ENCODE peak calls at places on chromosomes 13 and 19, in six cellular contexts. One of them, this sample, is unnamed.

GRCh38 chr13:19888799-19889198 is 25.4 kb upstream of the ZMYM5 start:
- DNase-seq in H9: no peak
- DNase-seq in mesenchymal stem cell: peak; percentile 28
- DNase-seq in mesendoderm: no peak
- DNase-seq in neuronal stem cell: no peak
- DNase-seq in trophoblast cell: peak; percentile 10
- DNase-seq in this sample: peak; percentile 38

GRCh38 chr19:56124578-56124977 is 3.5 kb upstream of the ZNF787 start:
- DNase-seq in H9: no peak
- DNase-seq in mesenchymal stem cell: no peak
- DNase-seq in mesendoderm: no peak
- DNase-seq in neuronal stem cell: no peak
- DNase-seq in trophoblast cell: no peak
- DNase-seq in this sample: no peak

GRCh38 chr13:47211106-47211505 is 314.3 kb upstream of the HTR2A start:
- DNase-seq in H9: peak; percentile 33
- DNase-seq in mesenchymal stem cell: peak; percentile 17
- DNase-seq in mesendoderm: peak; percentile 98
- DNase-seq in neuronal stem cell: no peak
- DNase-seq in trophoblast cell: peak; percentile 35
- DNase-seq in this sample: peak; percentile 40

GRCh38 chr19:43437712-43438111 is 23.0 kb downstream of the TEX101 start:
- DNase-seq in H9: no peak
- DNase-seq in mesenchymal stem cell: no peak
- DNase-seq in mesendoderm: no peak
- DNase-seq in neuronal stem cell: no peak
- DNase-seq in trophoblast cell: no peak
- DNase-seq in this sample: no peak

GRCh38 chr19:4870025-4870700 is 2.7 kb upstream of the PLIN3 start:
- DNase-seq in H9: peak; percentile 81
- DNase-seq in mesenchymal stem cell: peak; percentile 97
- DNase-seq in mesendoderm: peak; percentile 93
- DNase-seq in neuronal stem cell: no peak
- DNase-seq in trophoblast cell: peak; percentile 91
- DNase-seq in this sample: peak; percentile 92

GRCh38 chr13:107900775-107901174 is 314.6 kb downstream of the LIG4 start:
- DNase-seq in H9: no peak
- DNase-seq in mesenchymal stem cell: peak; percentile 47
- DNase-seq in mesendoderm: peak; percentile 4
- DNase-seq in neuronal stem cell: no peak
- DNase-seq in trophoblast cell: no peak
- DNase-seq in this sample: peak; percentile 87

GRCh38 chr13:93942016-93942415 is 537.5 kb downstream of the DCT start:
- DNase-seq in H9: no peak
- DNase-seq in mesenchymal stem cell: no peak
- DNase-seq in mesendoderm: no peak
- DNase-seq in neuronal stem cell: no peak
- DNase-seq in trophoblast cell: peak; percentile 21
- DNase-seq in this sample: peak; percentile 59

GRCh38 chr13:86567119-86567518 is 767.9 kb upstream of the SLITRK6 start:
- DNase-seq in H9: peak; percentile 45
- DNase-seq in mesenchymal stem cell: no peak
- DNase-seq in mesendoderm: peak; percentile 16
- DNase-seq in neuronal stem cell: no peak
- DNase-seq in trophoblast cell: no peak
- DNase-seq in this sample: no peak

GRCh38 chr19:3840804-3841203 is 28.0 kb downstream of the ZFR2 start:
- DNase-seq in H9: no peak
- DNase-seq in mesenchymal stem cell: no peak
- DNase-seq in mesendoderm: no peak
- DNase-seq in neuronal stem cell: no peak
- DNase-seq in trophoblast cell: no peak
- DNase-seq in this sample: no peak

GRCh38 chr19:43501661-43502418 is 2.7 kb downstream of the PHLDB3 start:
- DNase-seq in H9: peak; percentile 86
- DNase-seq in mesenchymal stem cell: no peak
- DNase-seq in mesendoderm: peak; percentile 73
- DNase-seq in neuronal stem cell: peak; percentile 54
- DNase-seq in trophoblast cell: no peak
- DNase-seq in this sample: no peak

GRCh38 chr19:38666662-38667448 is 19.4 kb downstream of the ACTN4 start:
- DNase-seq in H9: no peak
- DNase-seq in mesenchymal stem cell: peak; percentile 95
- DNase-seq in mesendoderm: peak; percentile 96
- DNase-seq in neuronal stem cell: peak; percentile 70
- DNase-seq in trophoblast cell: no peak
- DNase-seq in this sample: peak; percentile 81
- H4K8ac ChIP-seq in H9: no peak overlapping the region
- H4K8ac ChIP-seq in mesenchymal stem cell: peak overlapping the region; percentile 90
- H4K8ac ChIP-seq in mesendoderm: no peak overlapping the region
- H4K8ac ChIP-seq in neuronal stem cell: no peak overlapping the region
- H4K8ac ChIP-seq in trophoblast cell: peak overlapping the region; percentile 67
- H4K8ac ChIP-seq in this sample: peak overlapping the region; percentile 95

GRCh38 chr19:41364546-41365391 is 820 bp upstream of the B9D2 start:
- DNase-seq in H9: no peak
- DNase-seq in mesenchymal stem cell: no peak
- DNase-seq in mesendoderm: no peak
- DNase-seq in neuronal stem cell: no peak
- DNase-seq in trophoblast cell: peak; percentile 32
- DNase-seq in this sample: peak; percentile 15
- H4K8ac ChIP-seq in H9: no peak overlapping the region
- H4K8ac ChIP-seq in mesenchymal stem cell: peak overlapping the region; percentile 81
- H4K8ac ChIP-seq in mesendoderm: peak overlapping the region; percentile 43
- H4K8ac ChIP-seq in neuronal stem cell: no peak overlapping the region
- H4K8ac ChIP-seq in trophoblast cell: peak overlapping the region; percentile 69
- H4K8ac ChIP-seq in this sample: peak overlapping the region; percentile 97

GRCh38 chr19:51030631-51031030 is 4.2 kb downstream of the KLK12 start:
- DNase-seq in H9: no peak
- DNase-seq in mesenchymal stem cell: no peak
- DNase-seq in mesendoderm: no peak
- DNase-seq in neuronal stem cell: no peak
- DNase-seq in trophoblast cell: no peak
- DNase-seq in this sample: no peak
- H4K8ac ChIP-seq in H9: no peak overlapping the region
- H4K8ac ChIP-seq in mesenchymal stem cell: no peak overlapping the region
- H4K8ac ChIP-seq in mesendoderm: no peak overlapping the region
- H4K8ac ChIP-seq in neuronal stem cell: peak overlapping the region; percentile 23
- H4K8ac ChIP-seq in trophoblast cell: no peak overlapping the region
- H4K8ac ChIP-seq in this sample: no peak overlapping the region

GRCh38 chr13:80465321-80465720 is 124.4 kb upstream of the SPRY2 start:
- DNase-seq in H9: no peak
- DNase-seq in mesenchymal stem cell: no peak
- DNase-seq in mesendoderm: no peak
- DNase-seq in neuronal stem cell: no peak
- DNase-seq in trophoblast cell: no peak
- DNase-seq in this sample: no peak

GRCh38 chr13:80458546-80458945 is 117.6 kb upstream of the SPRY2 start:
- DNase-seq in H9: no peak
- DNase-seq in mesenchymal stem cell: peak; percentile 26
- DNase-seq in mesendoderm: no peak
- DNase-seq in neuronal stem cell: no peak
- DNase-seq in trophoblast cell: no peak
- DNase-seq in this sample: no peak

GRCh38 chr13:80462567-80462966 is 121.6 kb upstream of the SPRY2 start:
- DNase-seq in H9: no peak
- DNase-seq in mesenchymal stem cell: no peak
- DNase-seq in mesendoderm: no peak
- DNase-seq in neuronal stem cell: no peak
- DNase-seq in trophoblast cell: no peak
- DNase-seq in this sample: no peak

GRCh38 chr13:80463673-80464352 is 122.9 kb upstream of the SPRY2 start:
- DNase-seq in H9: no peak
- DNase-seq in mesenchymal stem cell: no peak
- DNase-seq in mesendoderm: no peak
- DNase-seq in neuronal stem cell: no peak
- DNase-seq in trophoblast cell: no peak
- DNase-seq in this sample: no peak

GRCh38 chr13:80462037-80462436 is 121.1 kb upstream of the SPRY2 start:
- DNase-seq in H9: no peak
- DNase-seq in mesenchymal stem cell: no peak
- DNase-seq in mesendoderm: no peak
- DNase-seq in neuronal stem cell: no peak
- DNase-seq in trophoblast cell: no peak
- DNase-seq in this sample: no peak
- H4K8ac ChIP-seq in H9: no peak overlapping the region
- H4K8ac ChIP-seq in mesenchymal stem cell: no peak overlapping the region
- H4K8ac ChIP-seq in mesendoderm: no peak overlapping the region
- H4K8ac ChIP-seq in neuronal stem cell: no peak overlapping the region
- H4K8ac ChIP-seq in trophoblast cell: no peak overlapping the region
- H4K8ac ChIP-seq in this sample: no peak overlapping the region

GRCh38 chr19:42375415-42376176 is 14.5 kb downstream of the CNFN start:
- DNase-seq in H9: no peak
- DNase-seq in mesenchymal stem cell: no peak
- DNase-seq in mesendoderm: no peak
- DNase-seq in neuronal stem cell: no peak
- DNase-seq in trophoblast cell: no peak
- DNase-seq in this sample: no peak

GRCh38 chr19:42374826-42375376 is 15.2 kb downstream of the CNFN start:
- DNase-seq in H9: no peak
- DNase-seq in mesenchymal stem cell: no peak
- DNase-seq in mesendoderm: no peak
- DNase-seq in neuronal stem cell: no peak
- DNase-seq in trophoblast cell: no peak
- DNase-seq in this sample: no peak

GRCh38 chr19:42380155-42380554 is 9.9 kb downstream of the CNFN start:
- DNase-seq in H9: no peak
- DNase-seq in mesenchymal stem cell: no peak
- DNase-seq in mesendoderm: no peak
- DNase-seq in neuronal stem cell: no peak
- DNase-seq in trophoblast cell: no peak
- DNase-seq in this sample: no peak

GRCh38 chr19:42378225-42378929 is 11.7 kb downstream of the CNFN start:
- DNase-seq in H9: no peak
- DNase-seq in mesenchymal stem cell: no peak
- DNase-seq in mesendoderm: no peak
- DNase-seq in neuronal stem cell: no peak
- DNase-seq in trophoblast cell: no peak
- DNase-seq in this sample: no peak

GRCh38 chr19:42376177-42376555 is 13.9 kb downstream of the CNFN start:
- DNase-seq in H9: no peak
- DNase-seq in mesenchymal stem cell: no peak
- DNase-seq in mesendoderm: no peak
- DNase-seq in neuronal stem cell: no peak
- DNase-seq in trophoblast cell: no peak
- DNase-seq in this sample: no peak
- H4K8ac ChIP-seq in H9: no peak overlapping the region
- H4K8ac ChIP-seq in mesenchymal stem cell: no peak overlapping the region
- H4K8ac ChIP-seq in mesendoderm: no peak overlapping the region
- H4K8ac ChIP-seq in neuronal stem cell: no peak overlapping the region
- H4K8ac ChIP-seq in trophoblast cell: no peak overlapping the region
- H4K8ac ChIP-seq in this sample: no peak overlapping the region

DNA sequence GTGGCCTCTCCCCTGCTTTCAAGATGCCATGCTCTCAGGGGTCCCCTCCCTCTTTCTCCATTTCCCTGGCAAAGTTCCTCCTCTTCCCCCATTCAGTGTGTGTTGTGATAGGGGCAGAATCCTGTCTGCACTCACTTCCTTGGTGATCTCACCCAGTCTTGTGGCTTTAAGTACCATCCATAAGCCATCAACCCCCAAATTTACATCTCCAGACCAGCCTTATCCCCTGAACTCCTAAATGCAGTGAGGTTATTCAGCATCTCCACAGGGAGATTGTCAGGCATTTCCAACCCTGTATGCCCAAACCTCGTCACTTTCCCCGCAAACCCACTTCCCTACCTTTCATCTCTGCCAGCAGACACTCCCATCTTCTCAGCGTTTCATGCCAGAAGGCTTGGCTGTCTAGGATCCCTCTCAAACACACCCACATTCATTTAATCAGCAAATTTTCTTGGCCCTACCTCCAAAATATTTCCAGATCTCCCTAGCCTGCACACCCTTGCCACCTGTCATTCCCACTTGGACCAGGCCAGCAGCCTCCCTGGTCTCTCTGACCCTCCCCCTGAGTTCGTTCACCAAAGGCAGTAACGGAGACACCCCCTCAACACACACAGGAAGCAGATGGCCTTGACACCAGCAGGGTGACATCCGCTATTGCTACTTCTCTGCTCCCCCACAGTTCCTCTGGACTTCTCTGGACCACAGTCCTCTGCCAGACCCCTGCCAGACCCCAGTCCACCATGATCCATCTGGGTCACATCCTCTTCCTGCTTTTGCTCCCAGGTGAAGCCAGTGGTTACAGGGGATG is at the start of gene HCST:
- DNase-seq in H9: no peak
- DNase-seq in mesenchymal stem cell: no peak
- DNase-seq in mesendoderm: no peak
- DNase-seq in neuronal stem cell: no peak
- DNase-seq in trophoblast cell: peak; percentile 53
- DNase-seq in this sample: peak; percentile 22
- H4K8ac ChIP-seq in H9: no peak within 1 kb of the TSS
- H4K8ac ChIP-seq in mesenchymal stem cell: peak within 1 kb of the TSS; percentile 95
- H4K8ac ChIP-seq in mesendoderm: no peak within 1 kb of the TSS
- H4K8ac ChIP-seq in neuronal stem cell: no peak within 1 kb of the TSS
- H4K8ac ChIP-seq in trophoblast cell: peak within 1 kb of the TSS; percentile 88
- H4K8ac ChIP-seq in this sample: peak within 1 kb of the TSS; percentile 77

This sample was measured in IMR-90.